ENCODE peak calls at places on chromosome 16, in four cellular contexts. I is activated B cell treated with CpG ODN at 0.5 μM for 24 hours, L is A549, Q is cardiac muscle cell. Z is an unnamed sample.

GRCh38 chr16:63426275-63426870 is 1390.1 kb upstream of the CDH8 start:
- DNase-seq in I (no peak), L (no peak), Q (peak), Z (no peak)

GRCh38 chr16:71693168-71693567 is 31.3 kb downstream of the PHLPP2 start:
- DNase-seq in I (no peak), L (no peak), Q (no peak), Z (no peak)

GRCh38 chr16:53094013-53094630 is 39.3 kb downstream of the CHD9 start:
- DNase-seq in I (peak), L (peak), Q (no peak), Z (peak)

GRCh38 chr16:63361032-63361624 is 1324.9 kb upstream of the CDH8 start:
- DNase-seq in I (no peak), L (peak), Q (peak), Z (peak)

GRCh38 chr16:51757124-51757470 is 606.0 kb upstream of the SALL1 start:
- DNase-seq in I (no peak), L (no peak), Q (no peak), Z (no peak)

GRCh38 chr16:55571-56136 is 2.0 kb downstream of the SNRNP25 start:
- DNase-seq in I (no peak), L (no peak), Q (no peak), Z (no peak)

GRCh38 chr16:89350701-89351380 is 133.3 kb downstream of the ZNF778 start:
- DNase-seq in I (no peak), L (no peak), Q (no peak), Z (no peak)

GRCh38 chr16:53893731-53894435 is 189.9 kb downstream of the FTO start:
- DNase-seq in I (no peak), L (peak), Q (peak), Z (no peak)

GRCh38 chr16:23252310-23252709 is 49.8 kb upstream of the SCNN1B start:
- DNase-seq in I (no peak), L (no peak), Q (no peak), Z (no peak)

GRCh38 chr16:27485811-27486210 is 63.9 kb downstream of the GTF3C1 start:
- DNase-seq in I (no peak), L (no peak), Q (no peak), Z (no peak)

GRCh38 chr16:23712976-23713375 is at the start of gene ERN2:
- DNase-seq in I (no peak), L (no peak), Q (no peak), Z (no peak)

GRCh38 chr16:83458612-83459011 is 349.2 kb upstream of the HSBP1 start:
- DNase-seq in I (no peak), L (no peak), Q (peak), Z (no peak)

GRCh38 chr16:23771027-23771426 is 16.2 kb downstream of the CHP2 start:
- DNase-seq in I (no peak), L (no peak), Q (no peak), Z (no peak)

GRCh38 chr16:89020068-89020924 is 43.3 kb upstream of the CBFA2T3 start:
- DNase-seq in I (no peak), L (no peak), Q (no peak), Z (no peak)

GRCh38 chr16:56357765-56358322 is 67.5 kb downstream of the AMFR start:
- DNase-seq in I (peak), L (no peak), Q (peak), Z (no peak)

GRCh38 chr16:48358419-48358818 is 26.8 kb downstream of the SIAH1 start:
- DNase-seq in I (no peak), L (no peak), Q (no peak), Z (no peak)

GRCh38 chr16:68070811-68071546 is 14.2 kb upstream of the NFATC3 start:
- DNase-seq in I (no peak), L (no peak), Q (no peak), Z (no peak)

GRCh38 chr16:88069397-88070168 is 118.3 kb downstream of the BANP start:
- DNase-seq in I (peak), L (no peak), Q (no peak), Z (no peak)

GRCh38 chr16:48099455-48099854 is 56.3 kb downstream of the ABCC12 start:
- DNase-seq in I (no peak), L (peak), Q (peak), Z (no peak)

GRCh38 chr16:82936941-82937551 is 310.3 kb downstream of the CDH13 start:
- DNase-seq in I (no peak), L (no peak), Q (peak), Z (peak)

GRCh38 chr16:11295672-11296071 is 14.5 kb upstream of the PRM1 start:
- DNase-seq in I (no peak), L (no peak), Q (no peak), Z (no peak)

GRCh38 chr16:2008631-2009301 is 855 bp downstream of the ZNF598 start:
- DNase-seq in I (no peak), L (no peak), Q (peak), Z (no peak)

DNA sequence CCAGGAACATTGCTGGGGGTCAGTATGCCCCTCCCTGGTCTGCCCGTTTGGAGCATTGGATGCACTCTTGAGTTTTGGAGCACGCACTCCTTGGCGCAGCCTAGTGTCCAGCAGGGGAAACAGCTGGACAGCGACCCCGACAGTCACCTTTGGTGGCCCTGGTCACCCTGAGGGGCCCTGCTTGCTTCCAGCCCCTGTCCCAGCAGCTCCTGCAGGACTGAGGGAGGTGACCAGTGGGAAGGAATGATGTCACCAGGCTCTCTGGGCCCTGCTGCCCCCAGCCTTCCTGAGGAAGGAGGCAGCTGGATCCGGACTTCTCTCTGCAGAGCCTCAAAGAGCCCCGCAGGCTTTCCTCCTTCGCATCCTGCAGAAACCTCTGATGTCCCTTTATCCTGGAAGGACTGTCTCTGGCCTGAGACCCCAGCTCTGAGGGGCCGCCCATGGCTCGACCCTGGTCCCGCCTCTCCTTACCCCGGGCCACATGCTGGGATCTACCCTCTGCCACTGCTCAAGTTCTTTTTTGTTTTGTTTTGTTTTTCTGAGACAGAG is 11.8 kb downstream of the ZSCAN10 start:
- DNase-seq in I (no peak), L (peak), Q (peak), Z (peak)
- TF ChIP-seq CTCF in I (no peak), L (peak), Q (peak), Z (no peak)

GRCh38 chr16:85634747-85635544 is 21.8 kb downstream of the GSE1 start:
- DNase-seq in I (no peak), L (no peak), Q (no peak), Z (peak)
- TF ChIP-seq CTCF in I (no peak), L (peak), Q (no peak), Z (peak)

GRCh38 chr16:3122926-3123570 is 10.7 kb downstream of the ZNF205 start:
- DNase-seq in I (no peak), L (no peak), Q (no peak), Z (no peak)

GRCh38 chr16:3121843-3122467 is 9.6 kb downstream of the ZNF205 start:
- DNase-seq in I (no peak), L (no peak), Q (peak), Z (no peak)

GRCh38 chr16:3127745-3128144 is 7.1 kb upstream of the ZNF213 start:
- DNase-seq in I (no peak), L (no peak), Q (no peak), Z (no peak)

GRCh38 chr16:3120435-3120834 is 8.0 kb downstream of the ZNF205 start:
- DNase-seq in I (no peak), L (no peak), Q (no peak), Z (no peak)

DNA sequence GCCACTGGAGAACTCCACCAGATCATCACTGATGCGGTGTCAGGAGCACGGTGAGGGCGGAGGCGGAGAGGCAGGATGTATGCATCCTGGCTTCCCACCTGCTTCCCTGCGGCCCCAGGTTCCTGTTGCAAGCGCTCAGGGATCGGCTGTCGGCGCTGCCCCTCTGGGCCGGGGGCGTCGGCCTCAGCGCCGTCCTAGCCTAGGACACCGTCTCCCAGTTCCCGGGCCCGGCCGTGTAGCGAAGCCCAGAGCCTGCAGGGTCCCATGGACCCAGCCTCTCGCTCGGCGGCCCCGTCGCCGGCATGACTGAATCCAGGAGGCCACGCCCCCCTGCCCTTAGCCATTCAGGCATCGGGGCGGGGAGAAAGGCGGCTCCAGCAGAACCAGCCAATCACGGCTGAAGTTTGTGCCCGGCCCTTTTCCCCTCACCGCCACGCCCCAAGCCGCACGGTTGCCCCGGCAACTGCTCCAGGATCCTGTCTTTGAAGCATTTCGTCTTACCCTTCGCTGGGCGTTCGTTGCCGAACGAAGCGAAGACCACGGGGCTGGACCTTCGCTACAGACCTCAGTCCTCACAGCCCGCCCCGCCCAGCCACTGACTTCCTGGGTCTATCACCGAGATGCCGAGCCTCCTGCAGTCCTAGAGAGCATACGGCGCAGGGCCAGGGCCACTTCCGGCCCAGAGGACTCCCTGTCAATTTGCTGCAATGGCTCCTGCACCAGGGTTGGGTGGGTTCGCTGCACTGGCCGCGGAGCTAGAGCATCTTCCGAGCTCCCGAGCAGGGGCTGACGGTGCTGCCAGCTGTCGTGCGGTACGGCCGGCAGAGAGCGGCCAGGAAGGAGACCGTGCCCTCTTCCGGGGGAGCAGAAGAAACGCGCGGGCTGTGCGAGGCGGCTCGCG is 10.6 kb upstream of the ZNF213 start:
- DNase-seq in I (peak), L (peak), Q (peak), Z (peak)
- TF ChIP-seq CTCF in I (no peak), L (no peak), Q (peak), Z (no peak)

GRCh38 chr16:85765273-85765672 is 14.4 kb upstream of the C16orf74 start:
- DNase-seq in I (no peak), L (no peak), Q (no peak), Z (no peak)

GRCh38 chr16:85768225-85768624 is 17.3 kb upstream of the C16orf74 start:
- DNase-seq in I (no peak), L (no peak), Q (no peak), Z (no peak)

GRCh38 chr16:85770741-85771140 is 19.8 kb upstream of the C16orf74 start:
- DNase-seq in I (no peak), L (no peak), Q (no peak), Z (no peak)

GRCh38 chr16:85765767-85766166 is 14.9 kb upstream of the C16orf74 start:
- DNase-seq in I (no peak), L (no peak), Q (no peak), Z (no peak)

GRCh38 chr16:85767569-85767968 is 16.7 kb upstream of the C16orf74 start:
- DNase-seq in I (no peak), L (peak), Q (peak), Z (no peak)
- TF ChIP-seq CTCF in I (no peak), L (no peak), Q (no peak), Z (no peak)

Z was measured in endothelial cell.